ENCODE peak calls at places on chromosomes 1 and 21, in five cellular contexts. W is cardiac muscle cell, P is transverse colon, Q is RWPE1, L is Peyer's patch. N is an unnamed sample.

GRCh38 chr1:8115031-8115768 is 89.1 kb upstream of the ERRFI1 start:
- DNase-seq in Q (no peak), P (no peak), W (no peak), L (no peak), N (no peak)

GRCh38 chr21:41600556-41600955 is 92.6 kb upstream of the TMPRSS2 start:
- DNase-seq in P (no peak), W (no peak), L (no peak), Q (no peak), N (no peak)

GRCh38 chr1:157113116-157113515 is 13.5 kb upstream of the ETV3L start:
- DNase-seq in P (no peak), Q (no peak), L (peak), W (no peak), N (no peak)

GRCh38 chr1:45221716-45222115 is 15.3 kb upstream of the ZSWIM5 start:
- DNase-seq in Q (peak), W (no peak), L (no peak), P (no peak), N (no peak)

GRCh38 chr1:59125711-59126320 is 171.1 kb upstream of the FGGY start:
- DNase-seq in W (no peak), Q (no peak), P (no peak), L (no peak), N (no peak)

GRCh38 chr1:152462636-152463035 is 48.0 kb upstream of the LCE5A start:
- DNase-seq in L (no peak), Q (no peak), P (no peak), W (no peak), N (no peak)

GRCh38 chr1:88210088-88210825 is 473.8 kb upstream of the PKN2 start:
- DNase-seq in W (no peak), L (no peak), P (no peak), Q (no peak), N (no peak)

GRCh38 chr1:151989131-151989868 is 4.4 kb downstream of the S100A10 start:
- DNase-seq in L (peak), P (peak), Q (peak), W (peak), N (peak)

GRCh38 chr21:36744560-36745231 is 45.8 kb downstream of the SIM2 start:
- DNase-seq in Q (no peak), L (no peak), P (no peak), W (no peak), N (no peak)

GRCh38 chr1:213221209-213221608 is 170.2 kb downstream of the RPS6KC1 start:
- DNase-seq in W (no peak), Q (no peak), L (no peak), P (no peak), N (no peak)

GRCh38 chr1:171344473-171344820 is 30.5 kb downstream of the FMO4 start:
- DNase-seq in W (peak), P (no peak), L (peak), Q (no peak), N (no peak)

GRCh38 chr1:32266926-32267645 is 16.0 kb downstream of the LCK start:
- DNase-seq in W (peak), L (no peak), P (no peak), Q (no peak), N (no peak)

GRCh38 chr1:51100264-51100880 is 1.7 kb upstream of the C1orf185 start:
- DNase-seq in P (no peak), L (no peak), W (no peak), Q (no peak), N (no peak)

GRCh38 chr1:98653186-98653585 is 8.3 kb upstream of the SNX7 start:
- DNase-seq in L (no peak), P (no peak), Q (peak), W (no peak), N (no peak)

GRCh38 chr1:244052728-244053312 is 1.7 kb downstream of the ZBTB18 start:
- DNase-seq in Q (no peak), L (no peak), P (no peak), W (no peak), N (no peak)

GRCh38 chr1:84634536-84635205 is 55.6 kb downstream of the SSX2IP start:
- DNase-seq in Q (peak), L (peak), W (no peak), P (no peak), N (peak)

GRCh38 chr1:181251001-181251712 is 162.7 kb downstream of the IER5 start:
- DNase-seq in L (no peak), P (no peak), Q (peak), W (peak), N (peak)

GRCh38 chr1:221776495-221777413 is 34.9 kb upstream of the DUSP10 start:
- DNase-seq in L (no peak), W (no peak), P (no peak), Q (no peak), N (no peak)

GRCh38 chr1:115183158-115183557 is 93.9 kb upstream of the TSPAN2 start:
- DNase-seq in Q (no peak), P (no peak), L (no peak), W (no peak), N (no peak)

GRCh38 chr1:107389410-107390075 is 248.7 kb downstream of the NTNG1 start:
- DNase-seq in Q (no peak), P (no peak), L (no peak), W (no peak), N (no peak)

GRCh38 chr21:41254090-41254700 is 62.4 kb upstream of the FAM3B start:
- DNase-seq in L (no peak), Q (no peak), W (no peak), P (no peak), N (no peak)

GRCh38 chr21:46295996-46296752 is 10.0 kb downstream of the YBEY start:
- DNase-seq in L (peak), W (peak), Q (no peak), P (peak), N (no peak)

GRCh38 chr1:26182372-26182675 is 5.0 kb downstream of the CNKSR1 start:
- DNase-seq in Q (no peak), W (no peak), P (no peak), L (no peak), N (no peak)

GRCh38 chr1:26180010-26180506 is 2.8 kb downstream of the CNKSR1 start:
- DNase-seq in L (no peak), Q (no peak), W (no peak), P (no peak), N (no peak)

GRCh38 chr1:26181586-26182371 is 4.5 kb downstream of the CNKSR1 start:
- DNase-seq in P (no peak), Q (peak), W (no peak), L (no peak), N (peak)

GRCh38 chr1:26175346-26175745 is 1.9 kb upstream of the CNKSR1 start:
- DNase-seq in P (no peak), W (no peak), Q (no peak), L (no peak), N (no peak)

GRCh38 chr1:26177182-26177684 is at the start of gene CNKSR1:
- DNase-seq in W (no peak), P (peak), L (peak), Q (peak), N (peak)
- H3K27ac ChIP-seq in W (no peak), P (peak), L (peak), Q (peak), N (peak)

GRCh38 chr1:175268720-175269119 is 76.1 kb upstream of the KIAA0040 start:
- DNase-seq in L (no peak), P (no peak), W (peak), Q (peak), N (peak)
- H3K27ac ChIP-seq in L (peak), P (peak), W (no peak), Q (no peak), N (peak)

DNA sequence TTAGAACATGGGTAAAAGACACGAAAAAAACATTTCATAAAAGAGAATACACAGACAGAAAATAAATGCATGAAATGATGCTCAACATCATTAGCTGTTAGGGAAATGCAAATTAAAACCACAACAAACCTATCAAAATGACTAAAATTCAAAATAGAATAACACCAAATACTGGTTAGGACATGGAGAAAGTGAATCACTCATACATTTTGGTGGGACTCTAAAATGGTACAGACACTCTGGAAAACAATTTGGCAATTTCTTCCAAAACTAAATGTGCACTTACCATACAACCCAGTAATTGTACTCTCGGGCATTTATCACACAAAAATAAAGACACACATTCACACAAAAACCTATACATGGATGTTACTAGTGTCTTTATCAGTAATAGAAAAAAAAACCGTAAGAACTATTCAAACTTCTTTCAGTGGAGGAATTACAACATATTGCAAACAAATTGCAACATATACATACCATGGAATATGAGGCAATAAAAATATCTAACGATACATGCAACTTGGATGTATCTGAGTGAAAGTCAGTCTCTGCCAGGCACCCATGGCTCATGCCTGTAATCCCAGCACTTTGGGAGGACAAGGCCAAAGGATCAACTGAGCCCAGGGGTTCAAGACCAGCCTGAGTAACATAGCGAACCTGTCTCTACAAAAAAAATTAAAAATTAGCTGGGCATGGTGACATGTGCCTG is 19.7 kb downstream of the HSF2BP start:
- DNase-seq in P (no peak), L (no peak), Q (peak), W (peak), N (no peak)
- H3K27ac ChIP-seq in P (no peak), L (no peak), Q (peak), W (no peak), N (peak)

GRCh38 chr1:242523968-242524570 is 428 bp downstream of the PLD5 start:
- DNase-seq in L (no peak), P (no peak), W (peak), Q (peak), N (no peak)
- H3K27ac ChIP-seq in L (no peak), P (no peak), W (no peak), Q (no peak), N (peak)

DNA sequence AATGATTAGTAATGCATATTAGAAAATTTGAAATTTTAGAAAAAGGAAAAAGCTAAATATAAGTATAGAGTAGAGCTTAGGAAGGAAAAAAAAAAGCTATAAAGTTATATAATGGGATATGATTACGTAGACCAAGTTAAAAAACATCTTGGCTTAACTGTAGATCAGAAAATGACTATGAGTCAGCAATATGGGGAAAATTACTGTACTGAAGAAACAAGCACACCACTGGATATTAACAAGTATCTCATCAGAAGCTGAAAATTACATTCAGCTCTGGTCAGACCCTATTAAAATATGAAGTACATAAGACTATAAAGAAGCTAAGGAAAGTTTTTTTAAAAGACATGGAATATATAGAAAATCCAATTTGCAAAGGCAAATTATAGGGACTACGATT is 19.5 kb downstream of the DNAJC8 start:
- DNase-seq in Q (no peak), L (no peak), W (no peak), P (no peak), N (no peak)
- H3K27ac ChIP-seq in Q (no peak), L (no peak), W (no peak), P (no peak), N (no peak)

N was measured in epithelial cell of prostate.